ENCODE peak calls at places on chromosomes 4 and X, in eight cellular contexts. X is A673, I is pancreas, G is fibroblast of lung, A is tibial nerve, P is sigmoid colon, N is adrenal gland, S is lower lobe of right lung. L is an unnamed sample.
A peak's percentile ranks its signal among the peaks of the same experiment; 100 is the strongest.

GRCh38 chrX:45602151-45602550 is 401.5 kb upstream of the DIPK2B start:
- DNase-seq in X (no peak), I (no peak), G (peak; percentile 49), A (no peak), P (no peak), N (no peak), S (no peak), L (no peak)

GRCh38 chr4:138981930-138982390 is 33.6 kb upstream of the NOCT start:
- DNase-seq in X (no peak), I (no peak), G (peak; percentile 95), A (no peak), P (peak; percentile 72), N (peak; percentile 22), S (no peak), L (no peak)

GRCh38 chrX:2627272-2627867 is 63.7 kb upstream of the CD99 start:
- DNase-seq in X (peak; percentile 74), I (peak; percentile 8), G (peak; percentile 46), A (no peak), P (no peak), N (peak; percentile 22), S (no peak), L (peak; percentile 10)

GRCh38 chrX:53319614-53320542 is 38.5 kb upstream of the IQSEC2 start:
- DNase-seq in X (no peak), I (no peak), G (no peak), A (no peak), P (no peak), N (peak; percentile 24), S (no peak), L (no peak)

GRCh38 chr4:121072836-121073362 is 564 bp upstream of the NDNF start:
- DNase-seq in X (no peak), I (no peak), G (no peak), A (no peak), P (peak; percentile 62), N (no peak), S (peak; percentile 53), L (peak; percentile 2)

GRCh38 chrX:55144697-55145096 is 55.9 kb downstream of the PAGE2 start:
- DNase-seq in X (no peak), I (no peak), G (no peak), A (no peak), P (no peak), N (no peak), S (no peak), L (no peak)

GRCh38 chr4:104571341-104571740 is 76.6 kb upstream of the CXXC4 start:
- DNase-seq in X (no peak), I (no peak), G (no peak), A (no peak), P (no peak), N (no peak), S (no peak), L (no peak)

GRCh38 chr4:36716874-36717273 is 435.5 kb downstream of the DTHD1 start:
- DNase-seq in X (no peak), I (no peak), G (no peak), A (no peak), P (no peak), N (no peak), S (no peak), L (no peak)

GRCh38 chr4:87011340-87012034 is 76.7 kb downstream of the AFF1 start:
- DNase-seq in X (peak; percentile 67), I (no peak), G (peak; percentile 80), A (no peak), P (no peak), N (peak; percentile 32), S (no peak), L (no peak)

GRCh38 chr4:112325522-112325921 is 28.4 kb downstream of the ALPK1 start:
- DNase-seq in X (no peak), I (no peak), G (no peak), A (no peak), P (no peak), N (no peak), S (no peak), L (no peak)

GRCh38 chrX:118221733-118222132 is 105.1 kb upstream of the KLHL13 start:
- DNase-seq in X (peak; percentile 69), I (no peak), G (no peak), A (no peak), P (no peak), N (no peak), S (no peak), L (no peak)

GRCh38 chrX:17038681-17039161 is 92.3 kb downstream of the REPS2 start:
- DNase-seq in X (no peak), I (no peak), G (peak; percentile 74), A (no peak), P (peak; percentile 81), N (peak; percentile 65), S (no peak), L (no peak)

GRCh38 chr4:120821986-120822385 is 100.5 kb downstream of the PRDM5 start:
- DNase-seq in X (no peak), I (no peak), G (no peak), A (no peak), P (no peak), N (no peak), S (no peak), L (no peak)

GRCh38 chr4:60452259-60452658 is 747.9 kb upstream of the ADGRL3 start:
- DNase-seq in X (no peak), I (no peak), G (no peak), A (no peak), P (no peak), N (no peak), S (no peak), L (no peak)

GRCh38 chr4:149164282-149164681 is 651.4 kb downstream of the IQCM start:
- DNase-seq in X (peak; percentile 33), I (no peak), G (peak; percentile 3), A (no peak), P (no peak), N (no peak), S (no peak), L (no peak)

GRCh38 chrX:47233333-47234113 is 714 bp downstream of the USP11 start:
- DNase-seq in X (peak; percentile 95), I (peak; percentile 94), G (peak; percentile 98), A (peak; percentile 91), P (peak; percentile 98), N (peak; percentile 91), S (peak; percentile 96), L (peak; percentile 89)

DNA sequence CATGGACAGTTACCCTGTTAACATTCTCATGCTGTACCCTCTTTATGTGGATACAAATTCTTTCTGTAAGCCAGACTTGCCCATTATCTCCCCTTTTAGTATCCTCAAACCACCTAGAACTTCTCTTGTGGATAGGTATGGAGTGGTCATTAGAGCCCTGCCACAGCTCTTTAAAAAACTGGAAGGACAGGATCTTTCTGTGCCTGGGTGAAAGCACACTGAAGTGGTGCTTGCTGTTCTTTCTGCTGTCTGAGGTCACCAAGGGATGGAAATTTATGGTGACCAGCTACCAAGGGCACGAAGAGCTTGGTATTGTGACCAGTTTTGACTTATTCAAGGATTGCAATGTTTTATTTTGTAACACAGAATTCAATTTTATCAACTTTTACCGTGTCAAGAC is 344.2 kb downstream of the CBLL2 start:
- DNase-seq in X (no peak), I (no peak), G (no peak), A (no peak), P (no peak), N (no peak), S (no peak), L (no peak)
- H3K27ac ChIP-seq in X (no peak overlapping the region), I (no peak overlapping the region), G (no peak overlapping the region), A (no peak overlapping the region), P (no peak overlapping the region), N (no peak overlapping the region), S (no peak overlapping the region), L (no peak overlapping the region)

GRCh38 chrX:40092808-40093435 is 4.8 kb downstream of the BCOR start:
- DNase-seq in X (no peak), I (no peak), G (no peak), A (no peak), P (no peak), N (no peak), S (no peak), L (no peak)

GRCh38 chrX:40090961-40091360 is 6.8 kb downstream of the BCOR start:
- DNase-seq in X (no peak), I (no peak), G (no peak), A (no peak), P (no peak), N (no peak), S (no peak), L (no peak)

GRCh38 chrX:40093586-40093985 is 4.2 kb downstream of the BCOR start:
- DNase-seq in X (no peak), I (no peak), G (no peak), A (no peak), P (no peak), N (no peak), S (no peak), L (no peak)

GRCh38 chrX:40090050-40090804 is 7.5 kb downstream of the BCOR start:
- DNase-seq in X (no peak), I (peak; percentile 36), G (no peak), A (no peak), P (no peak), N (no peak), S (peak; percentile 54), L (no peak)

DNA sequence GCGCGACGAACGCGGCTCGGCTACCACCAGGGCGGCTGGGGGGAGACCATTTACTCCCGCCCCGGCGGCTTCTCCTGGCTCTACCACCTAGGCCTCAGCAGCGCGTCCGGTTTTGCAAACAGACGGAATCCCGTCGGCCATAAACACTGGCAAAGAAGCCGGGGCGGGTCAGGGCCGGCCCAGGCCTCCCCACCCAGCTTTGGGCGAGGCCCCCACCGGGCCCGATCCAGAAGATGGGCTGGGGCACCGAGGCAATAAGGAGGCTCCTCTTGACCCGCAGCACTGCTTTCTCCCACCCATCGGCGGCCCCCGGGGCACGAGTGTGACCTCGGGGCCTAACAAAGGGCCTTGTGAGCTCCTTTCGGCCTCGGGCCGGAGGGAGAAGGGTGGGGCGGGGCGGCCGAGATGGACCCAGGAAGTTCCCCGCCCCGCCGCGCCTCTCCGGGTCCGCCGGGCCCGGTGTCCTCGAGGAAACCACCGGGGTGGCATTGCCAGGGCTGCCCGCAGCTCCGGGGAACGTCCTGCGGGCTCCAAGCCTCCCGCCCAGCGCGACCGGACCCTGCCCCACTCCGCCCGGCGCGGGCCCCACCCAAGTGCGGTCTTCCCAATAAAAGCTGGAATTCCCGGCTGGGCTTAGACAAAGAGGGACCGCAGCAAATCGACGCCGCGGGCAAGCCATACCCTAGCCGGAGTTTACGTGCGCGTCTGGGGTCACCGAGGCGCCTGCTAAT is 5.9 kb downstream of the BCOR start:
- DNase-seq in X (no peak), I (no peak), G (no peak), A (no peak), P (no peak), N (no peak), S (no peak), L (no peak)
- H3K4me1 ChIP-seq in X (peaks cover 37% of the 10 kb centered on the region), I (no peaks in the 10 kb centered on the region), G (peaks cover 15% of the 10 kb centered on the region), A (no peaks in the 10 kb centered on the region), P (no peaks in the 10 kb centered on the region), N (peaks cover 28% of the 10 kb centered on the region), S (peaks cover 43% of the 10 kb centered on the region), L (peaks cover 48% of the 10 kb centered on the region)

DNA sequence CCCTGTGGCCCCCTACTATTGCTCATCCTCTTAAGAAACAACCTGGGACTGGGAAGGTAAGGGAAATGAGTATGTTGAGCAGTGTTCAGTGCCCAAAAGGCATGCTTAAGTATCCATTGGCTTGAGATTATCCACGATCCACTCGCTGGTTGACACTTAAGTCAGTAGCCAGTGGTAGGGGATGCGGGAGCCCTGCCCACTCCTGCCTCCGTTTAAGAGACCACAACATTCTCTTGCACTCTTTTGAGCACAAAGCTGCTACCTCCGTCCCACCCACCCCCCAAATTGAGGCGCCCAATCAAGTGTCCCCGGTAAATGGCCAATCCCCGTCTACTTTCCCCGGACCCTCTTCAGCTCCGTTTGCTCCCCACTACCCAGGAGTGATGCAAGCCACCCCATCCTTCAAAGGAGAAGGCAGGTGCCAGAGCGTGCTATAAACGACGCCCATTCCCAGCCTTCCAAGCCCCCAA is 25.0 kb downstream of the UTP14A start:
- DNase-seq in X (no peak), I (no peak), G (no peak), A (no peak), P (no peak), N (no peak), S (no peak), L (no peak)
- H3K4me3 ChIP-seq in X (peak overlapping the region; percentile 66), I (peak overlapping the region; percentile 24), G (peak overlapping the region; percentile 67), A (peak overlapping the region; percentile 65), P (peak overlapping the region; percentile 56), N (peak overlapping the region; percentile 34), S (peak overlapping the region; percentile 61), L (peak overlapping the region; percentile 49)

GRCh38 chrX:49164589-49165360 is 2.2 kb downstream of the MAGIX start:
- DNase-seq in X (no peak), I (no peak), G (no peak), A (no peak), P (no peak), N (no peak), S (no peak), L (no peak)
- H3K27ac ChIP-seq in X (no peak overlapping the region), I (no peak overlapping the region), G (no peak overlapping the region), A (peak overlapping the region; percentile 92), P (peak overlapping the region; percentile 92), N (peak overlapping the region; percentile 92), S (peak overlapping the region; percentile 87), L (no peak overlapping the region)